ENCODE peak calls at places on chromosomes 11 and 22, in six cellular contexts. D is astrocyte of the cerebellum, U is heart right ventricle, N is mammary epithelial cell, K is AG04449, I is H9. J is an unnamed sample.

GRCh38 chr11:27722945-27723344 is 22.7 kb upstream of the BDNF start:
- DNase-seq in N (no peak), U (no peak), I (peak), K (no peak), D (no peak), J (no peak)

GRCh38 chr22:37465721-37466120 is 20.5 kb downstream of the MFNG start:
- DNase-seq in U (no peak), K (no peak), N (no peak), I (peak), D (no peak), J (no peak)

GRCh38 chr22:28344893-28345292 is 334.7 kb downstream of the TTC28 start:
- DNase-seq in D (no peak), K (no peak), I (no peak), U (no peak), N (peak), J (no peak)

GRCh38 chr11:3052567-3052966 is 4.7 kb downstream of the CARS1 start:
- DNase-seq in D (no peak), N (no peak), I (no peak), K (no peak), U (no peak), J (no peak)

GRCh38 chr11:64619811-64620285 is 28.8 kb downstream of the SLC22A12 start:
- DNase-seq in U (no peak), D (no peak), I (peak), N (peak), K (no peak), J (peak)

GRCh38 chr11:15276616-15277015 is 161.9 kb downstream of the INSC start:
- DNase-seq in I (no peak), U (no peak), D (no peak), N (no peak), K (no peak), J (no peak)

GRCh38 chr11:70111269-70112016 is 33.3 kb downstream of the ANO1 start:
- DNase-seq in U (peak), N (no peak), K (peak), I (no peak), D (peak), J (no peak)

GRCh38 chr22:30270841-30271240 is 4.2 kb upstream of the OSM start:
- DNase-seq in I (no peak), N (no peak), D (no peak), K (no peak), U (peak), J (no peak)

GRCh38 chr11:62555464-62556092 is 9.0 kb upstream of the AHNAK start:
- DNase-seq in N (no peak), I (no peak), K (no peak), U (no peak), D (no peak), J (no peak)

GRCh38 chr22:37021710-37022482 is 2.4 kb downstream of the MPST start:
- DNase-seq in U (no peak), D (no peak), K (no peak), N (no peak), I (no peak), J (no peak)

GRCh38 chr11:65565624-65566453 is 4.4 kb upstream of the ZNRD2 start:
- DNase-seq in K (no peak), U (no peak), I (no peak), D (no peak), N (peak), J (no peak)

GRCh38 chr22:50696799-50697561 is 24.4 kb downstream of the SHANK3 start:
- DNase-seq in D (no peak), I (peak), N (peak), U (peak), K (no peak), J (peak)

GRCh38 chr11:48025983-48026340 is 45.6 kb downstream of the PTPRJ start:
- DNase-seq in I (no peak), U (no peak), D (no peak), N (no peak), K (no peak), J (no peak)

GRCh38 chr11:48103621-48104561 is 112.7 kb upstream of the OR4B1 start:
- DNase-seq in I (no peak), K (no peak), D (no peak), N (peak), U (no peak), J (no peak)

GRCh38 chr22:32830473-32830872 is 29.0 kb downstream of the TIMP3 start:
- DNase-seq in I (peak), N (no peak), D (no peak), K (no peak), U (peak), J (no peak)

GRCh38 chr11:17696741-17697140 is 22.6 kb upstream of the MYOD1 start:
- DNase-seq in N (no peak), U (no peak), K (no peak), D (no peak), I (no peak), J (no peak)

GRCh38 chr11:61270354-61271070 is 24.6 kb downstream of the VWCE start:
- DNase-seq in I (no peak), N (peak), U (no peak), K (peak), D (no peak), J (no peak)

GRCh38 chr11:113874096-113874919 is 1.1 kb downstream of the USP28 start:
- DNase-seq in D (no peak), N (peak), U (no peak), I (no peak), K (no peak), J (no peak)

GRCh38 chr11:128892866-128893565 is 1.9 kb downstream of the KCNJ5 start:
- DNase-seq in I (no peak), K (no peak), U (no peak), N (peak), D (no peak), J (no peak)

GRCh38 chr11:35014352-35014751 is 97.9 kb downstream of the PDHX start:
- DNase-seq in D (peak), U (no peak), N (no peak), K (peak), I (no peak), J (no peak)

GRCh38 chr11:31366795-31367194 is 2.7 kb downstream of the DCDC1 start:
- DNase-seq in N (no peak), I (no peak), D (no peak), U (no peak), K (no peak), J (no peak)

GRCh38 chr11:31369348-31370329 is at the start of the genes DCDC1 and DNAJC24:
- DNase-seq in I (peak), D (peak), U (peak), K (peak), N (peak), J (peak)
- TF ChIP-seq CTCF in I (no peak), D (no peak), U (no peak), K (no peak), N (no peak), J (no peak)

GRCh38 chr11:134039726-134040385 is 29.0 kb upstream of the JAM3 start:
- DNase-seq in K (no peak), U (no peak), N (no peak), I (no peak), D (no peak), J (no peak)
- TF ChIP-seq CTCF in K (no peak), U (no peak), N (no peak), I (no peak), D (no peak), J (no peak)

GRCh38 chr11:1453611-1454386 is 32.8 kb downstream of the MOB2 start:
- DNase-seq in K (no peak), U (no peak), D (no peak), I (peak), N (no peak), J (no peak)
- TF ChIP-seq CTCF in K (peak), U (peak), D (no peak), I (peak), N (peak), J (no peak)

GRCh38 chr22:19290400-19291217 is 910 bp downstream of the CLTCL1 start:
- DNase-seq in U (peak), D (no peak), K (no peak), N (no peak), I (no peak), J (no peak)

GRCh38 chr22:19285831-19286230 is 5.7 kb downstream of the CLTCL1 start:
- DNase-seq in K (no peak), N (no peak), U (no peak), I (no peak), D (no peak), J (no peak)

GRCh38 chr22:19287076-19287724 is 4.3 kb downstream of the CLTCL1 start:
- DNase-seq in U (no peak), K (no peak), N (peak), D (no peak), I (peak), J (no peak)

GRCh38 chr22:19289475-19290161 is 1.9 kb downstream of the CLTCL1 start:
- DNase-seq in D (peak), U (no peak), K (no peak), N (peak), I (no peak), J (no peak)

DNA sequence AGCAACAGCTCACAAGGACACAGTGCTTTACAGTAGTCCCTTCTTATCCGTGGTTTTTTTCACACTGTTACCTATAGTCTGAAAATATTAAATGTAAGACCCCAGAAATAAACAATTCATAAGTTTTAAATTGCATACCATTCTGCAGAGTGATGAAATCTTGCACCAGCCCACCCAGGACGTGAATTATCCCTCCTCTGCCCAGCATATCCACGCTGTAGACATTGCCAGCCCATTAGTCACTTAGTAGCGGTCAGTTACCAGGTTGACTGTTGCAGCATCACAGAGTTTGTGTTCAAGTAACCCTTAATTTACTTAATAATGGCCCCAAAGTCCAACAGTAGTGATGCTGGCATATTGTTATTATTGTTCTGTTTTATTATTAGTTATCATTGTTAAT is 3.6 kb downstream of the CLTCL1 start:
- DNase-seq in K (peak), I (no peak), D (peak), N (peak), U (no peak), J (no peak)
- TF ChIP-seq CTCF in K (no peak), I (no peak), D (no peak), N (no peak), U (no peak), J (no peak)